ENCODE peak calls at places on chromosomes 6 and 20, in seven cellular contexts. Y is prostate gland; D is GM23248; S is mesenchymal stem cell; F is small intestine; V is CD4-positive, alpha-beta memory T cell; T is psoas muscle. Q is an unnamed sample. For H3K36me3 and H3K4me1, the result is how much of the 10 kb centered on the place peaks cover.

GRCh38 chr6:109690373-109690739 is 646 bp downstream of the AK9 start:
- DNase-seq in Y (peak), D (peak), S (no peak), F (peak), V (peak), T (peak), Q (no peak)

GRCh38 chr6:112362827-112363565 is 15.9 kb downstream of the RFPL4B start:
- DNase-seq in Y (no peak), D (peak), S (peak), F (no peak), V (no peak), T (no peak), Q (peak)

GRCh38 chr6:34656378-34657036 is 40.1 kb downstream of the ILRUN start:
- DNase-seq in Y (peak), D (peak), S (peak), F (peak), V (peak), T (no peak), Q (peak)

GRCh38 chr6:122423734-122424133 is 24.3 kb downstream of the HSF2 start:
- DNase-seq in Y (no peak), D (no peak), S (no peak), F (no peak), V (no peak), T (no peak), Q (no peak)

GRCh38 chr6:72321741-72322140 is 300.1 kb upstream of the KCNQ5 start:
- DNase-seq in Y (no peak), D (peak), S (no peak), F (no peak), V (no peak), T (no peak), Q (peak)

GRCh38 chr20:23129891-23130621 is 43.9 kb upstream of the CD93 start:
- DNase-seq in Y (no peak), D (no peak), S (no peak), F (no peak), V (no peak), T (no peak), Q (no peak)

GRCh38 chr6:155123520-155123919 is 128.4 kb downstream of the TIAM2 start:
- DNase-seq in Y (no peak), D (no peak), S (no peak), F (no peak), V (no peak), T (no peak), Q (no peak)

GRCh38 chr20:7723284-7723683 is 217.0 kb downstream of the HAO1 start:
- DNase-seq in Y (no peak), D (peak), S (no peak), F (no peak), V (no peak), T (no peak), Q (no peak)

GRCh38 chr6:40343318-40343886 is 243.8 kb downstream of the LRFN2 start:
- DNase-seq in Y (no peak), D (no peak), S (no peak), F (no peak), V (no peak), T (no peak), Q (no peak)

GRCh38 chr6:3165631-3166534 is 8.5 kb upstream of the TUBB2A start:
- DNase-seq in Y (no peak), D (peak), S (peak), F (no peak), V (no peak), T (no peak), Q (peak)

GRCh38 chr6:142605922-142606321 is 304.1 kb downstream of the ADGRG6 start:
- DNase-seq in Y (no peak), D (peak), S (peak), F (no peak), V (no peak), T (no peak), Q (peak)

GRCh38 chr6:39076086-39076992 is 27.8 kb downstream of the GLP1R start:
- DNase-seq in Y (no peak), D (no peak), S (no peak), F (no peak), V (no peak), T (no peak), Q (no peak)

GRCh38 chr6:88989215-88989614 is 25.8 kb upstream of the RNGTT start:
- DNase-seq in Y (no peak), D (no peak), S (no peak), F (peak), V (no peak), T (no peak), Q (peak)

GRCh38 chr20:62765432-62766070 is 30.7 kb upstream of the MRGBP start:
- DNase-seq in Y (no peak), D (no peak), S (no peak), F (no peak), V (no peak), T (peak), Q (no peak)

GRCh38 chr6:108002365-108003221 is 44.6 kb upstream of the SEC63 start:
- DNase-seq in Y (peak), D (peak), S (peak), F (peak), V (no peak), T (no peak), Q (peak)

GRCh38 chr6:83192456-83192855 is 609 bp downstream of the PGM3 start:
- DNase-seq in Y (no peak), D (peak), S (peak), F (no peak), V (no peak), T (no peak), Q (no peak)

GRCh38 chr6:160810238-160810637 is 108.2 kb downstream of the PLG start:
- DNase-seq in Y (no peak), D (no peak), S (no peak), F (no peak), V (no peak), T (no peak), Q (no peak)
- H3K36me3 ChIP-seq in Y (under half), D (under half), S (under half), F (under half), V (under half), T (under half), Q (under half)

DNA sequence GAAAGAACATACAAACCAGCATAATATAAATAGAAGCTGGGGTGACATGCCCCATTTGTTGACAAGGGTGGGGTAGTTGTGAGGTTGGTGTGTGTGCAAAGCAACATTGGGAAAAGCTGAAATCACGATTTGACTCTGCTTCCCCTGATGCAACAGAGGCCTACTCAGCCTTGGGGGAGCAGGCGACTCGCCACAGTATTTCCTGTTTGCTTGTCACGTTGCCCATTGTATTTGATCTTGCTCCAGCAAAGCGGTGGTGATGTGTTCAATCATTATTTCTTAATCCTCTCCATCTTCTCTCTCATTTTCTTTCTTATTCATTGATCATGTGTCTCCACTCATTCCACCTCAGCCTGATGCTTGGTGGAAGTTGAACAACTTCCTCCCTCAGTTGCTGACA is 165.8 kb upstream of the CITED2 start:
- DNase-seq in Y (no peak), D (peak), S (peak), F (peak), V (peak), T (peak), Q (peak)
- H3K4me1 ChIP-seq in Y (under half), D (under half), S (under half), F (under half), V (half or more), T (under half), Q (under half)

DNA sequence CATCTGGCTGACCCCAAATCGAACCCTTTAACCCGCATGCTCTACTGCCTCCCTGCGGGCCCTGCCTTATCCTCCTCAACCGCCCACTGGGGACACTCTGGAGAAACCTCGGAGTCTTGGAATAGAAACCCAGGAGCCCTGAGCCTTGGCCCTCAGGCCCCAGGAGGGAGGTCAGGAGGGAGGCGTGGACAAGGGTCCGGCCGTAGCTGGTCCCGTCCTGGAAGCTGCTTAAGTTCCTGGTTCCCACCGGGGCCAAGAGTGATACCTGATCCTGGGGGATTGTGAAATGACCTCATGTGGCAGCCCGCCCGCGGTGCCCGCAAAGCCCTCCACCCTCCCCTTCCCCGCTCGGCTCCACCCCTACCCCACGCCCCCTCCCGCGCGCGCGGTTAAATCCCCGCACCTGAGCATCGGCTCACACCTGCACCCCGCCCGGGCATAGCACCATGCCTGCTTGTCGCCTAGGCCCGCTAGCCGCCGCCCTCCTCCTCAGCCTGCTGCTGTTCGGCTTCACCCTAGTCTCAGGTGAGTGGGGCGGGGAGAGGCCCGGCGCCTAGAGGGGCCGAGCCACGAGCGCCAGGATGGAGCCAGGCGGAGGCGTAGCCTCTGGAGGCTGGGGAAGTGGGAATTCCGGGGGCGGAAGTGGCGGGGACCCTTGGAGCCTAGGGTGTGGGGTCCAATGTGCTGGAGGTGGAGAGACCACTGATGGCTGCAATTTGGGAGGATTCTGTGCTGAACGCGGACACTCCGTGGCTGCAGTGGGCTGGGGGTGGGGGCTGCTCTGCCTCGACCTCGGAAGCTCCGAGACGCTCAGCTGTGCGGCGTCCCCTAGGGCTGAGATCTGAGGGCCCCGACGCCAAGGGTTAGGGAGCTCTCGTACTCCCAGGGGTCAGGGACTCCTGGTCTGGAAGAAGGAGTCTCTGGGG is at the start of gene WFDC2:
- DNase-seq in Y (peak), D (no peak), S (no peak), F (peak), V (no peak), T (no peak), Q (no peak)
- H3K4me3 ChIP-seq in Y (peak), D (peak), S (peak), F (peak), V (no peak), T (peak), Q (peak)

GRCh38 chr6:33288942-33289783 is at the start of the genes PFDN6 and WDR46:
- DNase-seq in Y (peak), D (peak), S (peak), F (peak), V (peak), T (peak), Q (peak)
- H3K36me3 ChIP-seq in Y (under half), D (under half), S (under half), F (under half), V (under half), T (under half), Q (under half)

GRCh38 chr20:34268851-34269668 is 27.8 kb downstream of the ASIP start:
- DNase-seq in Y (peak), D (peak), S (peak), F (peak), V (peak), T (no peak), Q (peak)

GRCh38 chr20:34264141-34264540 is 22.9 kb downstream of the ASIP start:
- DNase-seq in Y (no peak), D (no peak), S (no peak), F (no peak), V (no peak), T (no peak), Q (no peak)

GRCh38 chr20:34269996-34270627 is 28.9 kb downstream of the ASIP start:
- DNase-seq in Y (peak), D (peak), S (no peak), F (no peak), V (no peak), T (no peak), Q (peak)

GRCh38 chr20:34271961-34272360 is 30.7 kb downstream of the ASIP start:
- DNase-seq in Y (no peak), D (peak), S (peak), F (no peak), V (no peak), T (no peak), Q (peak)

GRCh38 chr20:34268145-34268544 is 26.9 kb downstream of the ASIP start:
- DNase-seq in Y (no peak), D (no peak), S (no peak), F (no peak), V (no peak), T (no peak), Q (no peak)
- H3K4me1 ChIP-seq in Y (under half), D (under half), S (under half), F (under half), V (under half), T (under half), Q (under half)

DNA sequence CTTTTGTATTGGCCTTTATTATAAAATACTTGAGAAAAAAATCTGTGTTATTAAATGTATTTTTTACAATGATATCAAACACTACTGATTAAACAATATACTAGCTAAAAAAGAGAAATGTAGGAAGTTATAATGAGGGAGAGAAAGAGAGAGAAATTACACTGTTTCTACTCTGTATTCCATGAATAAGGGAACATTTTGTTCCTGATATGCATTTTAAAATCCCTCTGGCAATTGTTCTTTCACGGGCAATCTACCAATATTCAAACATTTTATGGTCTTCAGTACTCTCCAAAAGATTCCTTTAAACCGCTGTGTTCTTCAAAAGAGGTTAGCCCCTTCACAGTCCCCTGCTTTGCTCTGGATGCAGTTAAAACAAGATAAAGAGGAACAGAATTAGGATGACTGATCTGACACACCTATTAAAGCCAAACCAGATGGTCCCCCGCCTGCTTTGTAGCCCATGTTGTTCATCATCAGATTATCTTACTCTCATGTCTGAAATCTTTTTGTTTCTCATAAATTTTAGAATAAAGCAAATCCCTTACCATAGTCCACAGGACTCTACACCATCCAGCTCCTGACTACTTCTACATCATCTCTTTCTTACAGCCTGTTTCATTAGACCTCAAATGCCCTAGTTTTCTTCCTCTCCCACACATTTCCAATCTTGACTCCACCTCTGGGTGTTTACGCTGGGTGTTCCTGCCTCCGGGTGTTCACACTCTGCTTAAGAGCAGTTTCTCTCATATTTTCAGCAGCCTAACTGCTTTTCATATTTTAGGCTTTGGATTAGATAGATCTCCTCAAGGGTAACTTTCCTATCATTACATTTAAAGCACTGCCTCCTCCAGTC is 399.8 kb downstream of the COL12A1 start:
- DNase-seq in Y (no peak), D (peak), S (no peak), F (no peak), V (no peak), T (no peak), Q (peak)
- H3K4me3 ChIP-seq in Y (no peak), D (no peak), S (no peak), F (no peak), V (no peak), T (no peak), Q (peak)

GRCh38 chr20:47235853-47236638 is 120.5 kb downstream of the ZMYND8 start:
- DNase-seq in Y (no peak), D (no peak), S (no peak), F (no peak), V (no peak), T (no peak), Q (no peak)
- H3K36me3 ChIP-seq in Y (under half), D (under half), S (under half), F (under half), V (under half), T (under half), Q (half or more)

GRCh38 chr6:6587696-6588063 is 840 bp upstream of the LY86 start:
- DNase-seq in Y (no peak), D (no peak), S (no peak), F (no peak), V (no peak), T (no peak), Q (no peak)

GRCh38 chr6:6586671-6587526 is 1.6 kb upstream of the LY86 start:
- DNase-seq in Y (no peak), D (no peak), S (no peak), F (no peak), V (no peak), T (no peak), Q (no peak)

GRCh38 chr6:6585003-6585311 is 3.6 kb upstream of the LY86 start:
- DNase-seq in Y (no peak), D (no peak), S (no peak), F (no peak), V (no peak), T (no peak), Q (no peak)

GRCh38 chr6:6584310-6585002 is 4.1 kb upstream of the LY86 start:
- DNase-seq in Y (no peak), D (no peak), S (no peak), F (no peak), V (no peak), T (no peak), Q (no peak)

DNA sequence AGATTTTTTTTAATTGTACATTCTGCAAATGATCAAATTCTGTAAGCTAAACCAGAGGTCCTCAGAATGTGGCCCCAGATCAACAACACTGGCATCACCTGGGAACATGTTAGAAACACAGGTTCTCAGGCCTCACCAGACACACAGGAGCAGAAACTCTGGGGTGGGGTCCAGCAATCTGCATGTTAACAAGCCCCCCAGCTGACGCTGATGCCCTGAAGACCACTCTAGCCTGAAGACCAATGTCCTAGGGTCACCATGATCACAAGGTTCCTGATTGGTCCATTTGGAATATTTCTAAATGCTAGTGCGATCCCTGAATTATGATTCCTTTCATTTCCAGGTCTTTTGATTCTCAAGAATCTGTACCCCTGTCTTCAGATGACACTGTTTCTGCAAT is 2.4 kb upstream of the LY86 start:
- DNase-seq in Y (no peak), D (no peak), S (no peak), F (no peak), V (no peak), T (no peak), Q (no peak)
- H3K4me1 ChIP-seq in Y (under half), D (under half), S (under half), F (under half), V (under half), T (under half), Q (under half)

GRCh38 chr6:42545226-42545773 is 18.5 kb upstream of the UBR2 start:
- DNase-seq in Y (no peak), D (no peak), S (no peak), F (no peak), V (no peak), T (no peak), Q (no peak)

GRCh38 chr6:42552380-42552779 is 11.4 kb upstream of the UBR2 start:
- DNase-seq in Y (no peak), D (no peak), S (no peak), F (no peak), V (no peak), T (no peak), Q (no peak)

GRCh38 chr6:42551202-42551601 is 12.6 kb upstream of the UBR2 start:
- DNase-seq in Y (no peak), D (peak), S (peak), F (no peak), V (no peak), T (no peak), Q (no peak)

GRCh38 chr6:42547407-42548329 is 16.2 kb upstream of the UBR2 start:
- DNase-seq in Y (peak), D (peak), S (peak), F (peak), V (peak), T (peak), Q (peak)

GRCh38 chr6:42550277-42550676 is 13.6 kb upstream of the UBR2 start:
- DNase-seq in Y (no peak), D (no peak), S (peak), F (no peak), V (no peak), T (no peak), Q (peak)
- H3K4me3 ChIP-seq in Y (no peak), D (no peak), S (no peak), F (no peak), V (no peak), T (no peak), Q (no peak)